ENCODE peak calls at places on chromosome 15, in six cellular contexts. O is lower lobe of right lung, Z is heart right ventricle, M is GM20000, H is GM13976, S is psoas muscle. D is an unnamed sample.

GRCh38 chr15:85621096-85621495 is 173.6 kb downstream of the KLHL25 start:
- DNase-seq in H (no peak), O (no peak), M (no peak), Z (no peak), S (no peak), D (no peak)

GRCh38 chr15:89806217-89806564 is 8.5 kb downstream of the ANPEP start:
- DNase-seq in Z (no peak), M (no peak), S (peak; percentile 43), H (no peak), O (peak; percentile 20), D (no peak)

GRCh38 chr15:37793851-37794250 is 140.6 kb upstream of the TMCO5A start:
- DNase-seq in H (no peak), M (no peak), Z (no peak), O (no peak), S (no peak), D (peak; percentile 19)

GRCh38 chr15:41501961-41502786 is 8.5 kb downstream of the ITPKA start:
- DNase-seq in S (no peak), Z (no peak), O (peak; percentile 62), H (peak; percentile 60), M (peak; percentile 58), D (peak; percentile 16)

GRCh38 chr15:35626984-35627383 is 81.0 kb upstream of the DPH6 start:
- DNase-seq in Z (no peak), M (no peak), O (no peak), H (no peak), S (no peak), D (no peak)

GRCh38 chr15:89096664-89097063 is 8.4 kb downstream of the ABHD2 start:
- DNase-seq in Z (no peak), H (no peak), M (no peak), O (no peak), S (no peak), D (no peak)

GRCh38 chr15:71577071-71577470 is 233.3 kb upstream of the NR2E3 start:
- DNase-seq in Z (no peak), O (no peak), S (no peak), M (no peak), H (no peak), D (no peak)

GRCh38 chr15:35279811-35280210 is 194.7 kb upstream of the NANOGP8 start:
- DNase-seq in S (no peak), M (no peak), H (no peak), O (no peak), Z (no peak), D (no peak)

GRCh38 chr15:38424101-38424552 is 29.8 kb upstream of the FAM98B start:
- DNase-seq in Z (no peak), S (no peak), O (no peak), H (no peak), M (no peak), D (no peak)

GRCh38 chr15:62940755-62941361 is 101.7 kb upstream of the TPM1 start:
- DNase-seq in M (no peak), H (peak; percentile 32), Z (peak; percentile 85), S (peak; percentile 87), O (no peak), D (no peak)

GRCh38 chr15:56105855-56106254 is 112.4 kb upstream of the NEDD4 start:
- DNase-seq in S (no peak), H (no peak), M (no peak), O (no peak), Z (no peak), D (no peak)

GRCh38 chr15:101637549-101638318 is 14.4 kb downstream of the TM2D3 start:
- DNase-seq in S (no peak), M (no peak), Z (no peak), H (no peak), O (no peak), D (no peak)

GRCh38 chr15:39592500-39592899 is 11.6 kb downstream of the THBS1 start:
- DNase-seq in Z (no peak), O (no peak), M (no peak), S (no peak), H (no peak), D (no peak)

GRCh38 chr15:73887481-73887880 is 14.1 kb downstream of the TBC1D21 start:
- DNase-seq in Z (no peak), O (no peak), S (no peak), H (no peak), M (no peak), D (no peak)

GRCh38 chr15:78374436-78375393 is 34.6 kb downstream of the CRABP1 start:
- DNase-seq in Z (no peak), O (peak; percentile 52), S (no peak), H (no peak), M (no peak), D (no peak)

GRCh38 chr15:66085128-66085527 is 168.4 kb downstream of the MEGF11 start:
- DNase-seq in M (no peak), S (no peak), Z (no peak), O (no peak), H (no peak), D (peak; percentile 46)

GRCh38 chr15:40843885-40844542 is at the start of gene SPINT1:
- DNase-seq in H (peak; percentile 73), O (peak; percentile 77), M (peak; percentile 76), S (no peak), Z (no peak), D (no peak)

DNA sequence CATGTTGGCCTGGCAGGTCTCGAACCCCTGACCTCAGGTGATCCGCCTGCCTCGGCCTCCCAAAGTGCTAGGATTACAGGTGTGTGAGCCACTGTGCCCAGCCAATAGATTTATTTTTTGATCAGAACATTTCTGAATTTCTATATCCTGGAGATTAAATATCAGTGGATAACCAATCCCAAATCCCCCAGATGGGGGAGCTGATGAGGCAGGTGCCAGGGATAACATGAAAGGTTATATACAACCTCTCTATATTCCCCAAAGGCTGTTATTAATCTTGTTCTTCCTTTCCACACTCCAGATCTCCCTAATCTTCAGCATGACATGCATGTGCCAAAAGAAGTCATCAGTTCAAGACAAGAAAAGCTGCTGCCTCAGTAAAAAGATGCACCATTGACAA is 112.3 kb downstream of the WDR76 start:
- DNase-seq in H (peak; percentile 47), O (no peak), M (peak; percentile 21), Z (no peak), S (no peak), D (peak; percentile 26)
- TF ChIP-seq CTCF in H (no peak), O (peak; percentile 11), M (peak; percentile 2), Z (no peak), S (no peak), D (peak; percentile 44)

GRCh38 chr15:87973456-87974215 is 282.9 kb downstream of the NTRK3 start:
- DNase-seq in M (no peak), O (no peak), H (no peak), S (no peak), Z (no peak), D (no peak)
- TF ChIP-seq CTCF in M (no peak), O (no peak), H (no peak), S (no peak), Z (no peak), D (no peak)

GRCh38 chr15:31365032-31365654 is 38.5 kb downstream of the KLF13 start:
- DNase-seq in Z (no peak), S (peak; percentile 47), O (no peak), H (no peak), M (no peak), D (no peak)

GRCh38 chr15:31367021-31367729 is 40.5 kb downstream of the KLF13 start:
- DNase-seq in M (no peak), O (peak; percentile 61), S (peak; percentile 70), Z (no peak), H (no peak), D (no peak)

GRCh38 chr15:31364301-31365031 is 37.8 kb downstream of the KLF13 start:
- DNase-seq in Z (no peak), H (no peak), S (peak; percentile 56), O (no peak), M (no peak), D (no peak)

GRCh38 chr15:31366169-31366734 is 39.6 kb downstream of the KLF13 start:
- DNase-seq in H (no peak), S (peak; percentile 84), M (no peak), O (peak; percentile 74), Z (peak; percentile 55), D (no peak)

GRCh38 chr15:31365655-31366127 is 39.1 kb downstream of the KLF13 start:
- DNase-seq in Z (peak; percentile 91), S (peak; percentile 98), O (peak; percentile 98), M (peak; percentile 78), H (peak; percentile 87), D (peak; percentile 59)
- TF ChIP-seq CTCF in Z (peak; percentile 30), S (peak; percentile 34), O (peak; percentile 59), M (peak; percentile 51), H (peak; percentile 55), D (no peak)

GRCh38 chr15:58517252-58517681 is 85.5 kb downstream of the LIPC start:
- DNase-seq in Z (no peak), S (no peak), M (no peak), H (no peak), O (no peak), D (no peak)
- TF ChIP-seq CTCF in Z (no peak), S (no peak), M (no peak), H (no peak), O (no peak), D (no peak)

GRCh38 chr15:67474405-67475080 is 46.4 kb upstream of the C15orf61 start:
- DNase-seq in M (no peak), H (no peak), Z (no peak), O (no peak), S (no peak), D (no peak)

GRCh38 chr15:67472957-67473356 is 48.0 kb upstream of the C15orf61 start:
- DNase-seq in H (no peak), Z (no peak), M (no peak), O (no peak), S (no peak), D (no peak)

GRCh38 chr15:67465196-67465952 is 55.6 kb upstream of the C15orf61 start:
- DNase-seq in Z (no peak), S (no peak), H (no peak), O (no peak), M (no peak), D (no peak)

GRCh38 chr15:67468431-67468830 is 52.5 kb upstream of the C15orf61 start:
- DNase-seq in O (no peak), M (no peak), H (no peak), S (no peak), Z (no peak), D (no peak)

GRCh38 chr15:67469680-67470079 is 51.3 kb upstream of the C15orf61 start:
- DNase-seq in S (no peak), H (no peak), Z (no peak), M (no peak), O (no peak), D (no peak)
- TF ChIP-seq CTCF in S (no peak), H (no peak), Z (no peak), M (no peak), O (no peak), D (no peak)

GRCh38 chr15:69748700-69749099 is 296.1 kb downstream of the RPLP1 start:
- DNase-seq in Z (no peak), M (no peak), S (no peak), O (no peak), H (no peak), D (no peak)

GRCh38 chr15:69749274-69749673 is 296.7 kb downstream of the RPLP1 start:
- DNase-seq in M (no peak), S (no peak), Z (no peak), O (no peak), H (no peak), D (no peak)

GRCh38 chr15:69750253-69750652 is 297.6 kb downstream of the RPLP1 start:
- DNase-seq in O (no peak), M (no peak), Z (no peak), H (no peak), S (no peak), D (no peak)

GRCh38 chr15:69751147-69751546 is 298.5 kb downstream of the RPLP1 start:
- DNase-seq in M (no peak), O (no peak), S (no peak), Z (no peak), H (no peak), D (no peak)

GRCh38 chr15:69749797-69750196 is 297.2 kb downstream of the RPLP1 start:
- DNase-seq in H (no peak), S (no peak), Z (no peak), O (no peak), M (peak; percentile 42), D (no peak)
- TF ChIP-seq CTCF in H (no peak), S (no peak), Z (no peak), O (no peak), M (peak; percentile 10), D (no peak)